ENCODE peak calls at places on chromosomes 1 and 21, in six cellular contexts. B is HAP-1, M is left ventricle myocardium inferior, C is body of pancreas, R is H9, O is BE2C. H is an unnamed sample.

GRCh38 chr1:170840371-170840770 is 95.0 kb upstream of the MROH9 start:
- DNase-seq in B (no peak), M (no peak), C (no peak), R (no peak), O (no peak), H (no peak)

GRCh38 chr1:69421286-69421685 is 146.4 kb upstream of the LRRC7 start:
- DNase-seq in B (no peak), M (no peak), C (no peak), R (no peak), O (no peak), H (no peak)

GRCh38 chr1:34002810-34003209 is 138.9 kb downstream of the HMGB4 start:
- DNase-seq in B (no peak), M (no peak), C (no peak), R (no peak), O (no peak), H (no peak)

GRCh38 chr1:76240321-76240720 is 165.8 kb downstream of the ST6GALNAC3 start:
- DNase-seq in B (no peak), M (no peak), C (no peak), R (no peak), O (peak; percentile 11), H (no peak)

GRCh38 chr1:231592809-231593208 is 33.8 kb upstream of the DISC1 start:
- DNase-seq in B (no peak), M (no peak), C (no peak), R (no peak), O (no peak), H (no peak)

GRCh38 chr1:84617349-84617748 is 43.1 kb upstream of the CTBS start:
- DNase-seq in B (no peak), M (no peak), C (no peak), R (no peak), O (no peak), H (no peak)

GRCh38 chr1:9892563-9893528 is 17.2 kb downstream of the CTNNBIP1 start:
- DNase-seq in B (no peak), M (no peak), C (peak; percentile 47), R (no peak), O (no peak), H (peak; percentile 61)

GRCh38 chr1:63665410-63665809 is 72.2 kb downstream of the PGM1 start:
- DNase-seq in B (no peak), M (no peak), C (no peak), R (no peak), O (no peak), H (no peak)

GRCh38 chr1:202952818-202953217 is 5.3 kb downstream of the ADIPOR1 start:
- DNase-seq in B (no peak), M (no peak), C (peak; percentile 79), R (no peak), O (no peak), H (no peak)

GRCh38 chr1:177620636-177621190 is 349.1 kb downstream of the SEC16B start:
- DNase-seq in B (no peak), M (no peak), C (no peak), R (no peak), O (no peak), H (no peak)

GRCh38 chr1:159908255-159908905 is 8.4 kb upstream of the CFAP45 start:
- DNase-seq in B (no peak), M (no peak), C (no peak), R (no peak), O (no peak), H (no peak)

GRCh38 chr1:67459068-67459467 is 28.9 kb upstream of the SERBP1 start:
- DNase-seq in B (no peak), M (no peak), C (no peak), R (peak; percentile 69), O (no peak), H (no peak)

GRCh38 chr1:28928306-28928987 is 14.1 kb downstream of the EPB41 start:
- DNase-seq in B (no peak), M (no peak), C (no peak), R (no peak), O (no peak), H (no peak)

GRCh38 chr1:17437260-17438175 is 2.0 kb downstream of the RCC2 start:
- DNase-seq in B (peak; percentile 56), M (peak; percentile 46), C (peak; percentile 15), R (no peak), O (peak; percentile 44), H (peak; percentile 65)

GRCh38 chr1:7664893-7665250 is 106.2 kb upstream of the VAMP3 start:
- DNase-seq in B (no peak), M (no peak), C (no peak), R (no peak), O (no peak), H (no peak)

GRCh38 chr1:235500971-235501540 is 3.2 kb downstream of the B3GALNT2 start:
- DNase-seq in B (no peak), M (no peak), C (no peak), R (no peak), O (no peak), H (no peak)

GRCh38 chr1:39609618-39610331 is 29.7 kb downstream of the HEYL start:
- DNase-seq in B (peak; percentile 91), M (peak; percentile 82), C (peak; percentile 53), R (peak; percentile 93), O (peak; percentile 58), H (peak; percentile 53)

DNA sequence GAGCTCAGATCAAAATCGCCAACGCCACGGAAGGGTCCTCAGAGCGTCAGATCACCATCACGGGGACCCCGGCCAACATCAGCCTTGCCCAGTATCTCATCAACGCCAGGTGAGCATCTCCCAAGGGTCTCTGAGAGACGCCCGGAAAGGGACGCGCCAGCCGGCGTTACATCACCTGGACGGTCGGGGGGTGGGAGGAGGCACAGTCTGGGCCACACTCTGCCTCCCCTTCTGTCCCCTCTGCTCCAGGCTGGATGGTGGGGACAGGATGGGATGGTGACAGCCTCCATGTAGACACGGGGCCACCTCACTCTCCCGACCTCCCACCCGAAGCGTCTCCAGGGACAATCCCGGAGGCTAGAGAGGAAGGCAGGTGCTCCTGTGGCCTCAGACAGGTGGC is 41.5 kb upstream of the COL6A1 start:
- DNase-seq in B (no peak), M (no peak), C (no peak), R (no peak), O (no peak), H (no peak)
- H3K9me3 ChIP-seq in B (no peaks in the 10 kb centered on the region), M (peaks cover 19% of the 10 kb centered on the region), C (no peaks in the 10 kb centered on the region), R (no peaks in the 10 kb centered on the region), O (peaks cover 9% of the 10 kb centered on the region), H (no peaks in the 10 kb centered on the region)

GRCh38 chr1:75129660-75130311 is 4.4 kb upstream of the LHX8 start:
- DNase-seq in B (no peak), M (no peak), C (no peak), R (no peak), O (no peak), H (no peak)

GRCh38 chr1:75130865-75131592 is 3.2 kb upstream of the LHX8 start:
- DNase-seq in B (no peak), M (no peak), C (no peak), R (peak; percentile 74), O (no peak), H (no peak)

GRCh38 chr1:75132421-75133381 is 1.5 kb upstream of the LHX8 start:
- DNase-seq in B (no peak), M (no peak), C (no peak), R (no peak), O (no peak), H (no peak)

GRCh38 chr1:75130312-75130677 is 3.9 kb upstream of the LHX8 start:
- DNase-seq in B (no peak), M (no peak), C (no peak), R (peak; percentile 50), O (no peak), H (no peak)

DNA sequence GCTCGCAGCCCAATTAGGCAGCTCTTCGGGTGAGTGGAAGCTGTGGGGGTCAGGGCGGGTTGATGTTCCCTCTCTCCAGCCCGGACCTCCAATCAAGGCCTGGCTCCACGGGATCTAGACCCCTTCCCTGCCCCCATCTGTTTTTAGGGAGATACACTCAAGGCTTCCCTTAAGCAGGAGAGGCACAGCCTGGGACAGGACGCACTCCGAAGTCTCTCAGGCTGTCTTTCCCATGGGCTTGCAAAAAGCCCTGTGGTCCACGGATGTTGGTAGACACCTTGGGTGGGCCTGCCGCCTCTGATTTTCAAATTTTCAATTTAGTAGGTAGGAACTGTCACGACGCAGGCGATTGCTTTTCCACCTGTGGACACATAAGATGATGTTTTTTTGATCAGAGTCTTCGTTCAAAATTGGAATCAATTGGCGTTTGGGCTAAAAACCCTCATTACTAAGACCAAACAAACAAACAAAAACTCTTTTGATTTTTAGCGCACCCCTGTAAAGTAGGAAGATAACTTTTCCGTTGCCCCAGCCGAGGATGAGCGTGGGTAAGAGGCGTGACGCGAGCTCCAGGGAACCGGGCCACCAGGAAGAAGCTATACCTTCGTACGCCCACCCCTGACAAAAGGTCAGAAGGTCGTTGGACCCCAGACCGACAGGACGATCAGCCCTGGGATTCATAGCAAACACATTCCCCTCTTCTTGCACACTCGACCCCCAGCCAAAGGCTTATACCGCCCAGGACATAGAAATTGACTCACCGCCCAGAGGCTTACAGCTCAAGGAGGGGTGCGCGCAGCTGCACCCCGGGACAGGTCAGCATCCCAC is 2.4 kb upstream of the LHX8 start:
- DNase-seq in B (no peak), M (no peak), C (no peak), R (no peak), O (no peak), H (no peak)
- H3K9me3 ChIP-seq in B (no peaks in the 10 kb centered on the region), M (no peaks in the 10 kb centered on the region), C (no peaks in the 10 kb centered on the region), R (no peaks in the 10 kb centered on the region), O (no peaks in the 10 kb centered on the region), H (no peaks in the 10 kb centered on the region)

DNA sequence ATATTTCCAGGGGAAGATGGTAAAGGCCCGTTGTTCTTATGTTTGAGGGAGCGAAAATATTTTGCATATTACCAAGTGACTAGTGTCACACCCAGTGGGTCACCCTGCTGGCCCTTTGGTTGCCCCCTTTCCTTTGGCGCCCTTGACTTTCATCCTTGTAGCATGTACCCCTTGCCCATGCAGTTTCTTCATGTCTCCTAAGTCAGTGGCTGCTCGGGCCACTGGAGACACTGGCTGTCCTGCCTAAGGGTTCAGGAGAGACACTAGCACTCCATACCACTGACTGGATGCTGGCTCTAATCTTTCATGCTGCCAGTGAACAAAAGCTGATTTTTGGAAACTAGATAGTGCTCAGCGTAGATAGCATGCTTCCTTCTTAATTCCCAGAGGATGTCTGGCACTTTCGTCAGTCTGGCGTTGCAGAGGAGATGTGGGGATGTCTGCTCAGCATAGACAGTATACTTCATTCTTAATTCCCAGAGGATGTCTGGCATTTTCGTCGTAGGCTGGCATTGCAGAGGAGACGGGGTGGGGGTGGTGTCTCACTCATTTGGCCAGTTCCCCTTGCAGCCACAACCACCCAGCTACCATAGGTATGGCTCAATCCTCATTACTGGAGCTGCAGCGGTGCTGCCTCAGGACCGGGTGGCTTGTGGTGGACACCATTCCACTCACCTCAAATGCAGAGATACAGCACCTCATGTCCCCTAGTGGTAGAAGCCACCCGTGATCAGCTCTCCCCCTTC is 770.9 kb upstream of the TPTE start:
- DNase-seq in B (no peak), M (no peak), C (no peak), R (no peak), O (no peak), H (no peak)
- H3K9me3 ChIP-seq in B (peaks cover 21% of the 10 kb centered on the region), M (no peaks in the 10 kb centered on the region), C (no peaks in the 10 kb centered on the region), R (peaks cover 98% of the 10 kb centered on the region), O (no peaks in the 10 kb centered on the region), H (no peaks in the 10 kb centered on the region)

GRCh38 chr21:34020005-34020847 is 53.2 kb upstream of the MRPS6 start:
- DNase-seq in B (peak; percentile 10), M (no peak), C (peak; percentile 31), R (no peak), O (no peak), H (peak; percentile 95)

GRCh38 chr21:34018910-34019309 is 54.5 kb upstream of the MRPS6 start:
- DNase-seq in B (no peak), M (no peak), C (no peak), R (no peak), O (no peak), H (no peak)

GRCh38 chr21:34019402-34019801 is 54.0 kb upstream of the MRPS6 start:
- DNase-seq in B (no peak), M (no peak), C (no peak), R (no peak), O (no peak), H (no peak)

GRCh38 chr21:34018185-34018584 is 55.2 kb upstream of the MRPS6 start:
- DNase-seq in B (no peak), M (no peak), C (no peak), R (no peak), O (no peak), H (no peak)

GRCh38 chr21:34017127-34017961 is 56.0 kb upstream of the MRPS6 start:
- DNase-seq in B (no peak), M (no peak), C (no peak), R (no peak), O (no peak), H (no peak)
- H3K9me3 ChIP-seq in B (no peaks in the 10 kb centered on the region), M (peaks cover 31% of the 10 kb centered on the region), C (no peaks in the 10 kb centered on the region), R (no peaks in the 10 kb centered on the region), O (no peaks in the 10 kb centered on the region), H (peaks cover 18% of the 10 kb centered on the region)

H was measured in SJCRH30.